ENCODE peak calls at places on chromosomes 6 and 20, in eight cellular contexts. J is NCI-H1105; P is RPMI8226; U is HuH-7; V is SW480; H is activated CD4-positive, alpha-beta T cell treated with anti-CD3 and anti-CD28 coated beads for 48 hours; C is endothelial cell; N is astrocyte of the cerebellum. W is an unnamed sample.

GRCh38 chr20:44218441-44218840 is 7.9 kb upstream of the OSER1 start:
- DNase-seq in J (no peak), P (no peak), U (no peak), V (no peak), H (peak), C (no peak), N (no peak), W (no peak)

GRCh38 chr20:44780226-44780625 is 30.1 kb downstream of the RIMS4 start:
- DNase-seq in J (no peak), P (peak), U (peak), V (peak), H (peak), C (peak), N (peak), W (peak)

GRCh38 chr20:44642203-44643153 is 9.0 kb downstream of the ADA start:
- DNase-seq in J (peak), P (peak), U (peak), V (peak), H (peak), C (peak), N (peak), W (peak)

GRCh38 chr6:169076240-169076639 is 177.4 kb downstream of the THBS2 start:
- DNase-seq in J (no peak), P (no peak), U (no peak), V (no peak), H (no peak), C (no peak), N (no peak), W (no peak)

GRCh38 chr6:157715766-157716171 is 107.3 kb upstream of the SNX9 start:
- DNase-seq in J (no peak), P (no peak), U (peak), V (no peak), H (no peak), C (no peak), N (peak), W (peak)

GRCh38 chr20:51678041-51678697 is 90.0 kb downstream of the ATP9A start:
- DNase-seq in J (no peak), P (no peak), U (no peak), V (peak), H (no peak), C (peak), N (no peak), W (no peak)

GRCh38 chr6:161233986-161234620 is 39.8 kb downstream of the AGPAT4 start:
- DNase-seq in J (no peak), P (no peak), U (no peak), V (no peak), H (no peak), C (no peak), N (peak), W (peak)

GRCh38 chr6:9647599-9647998 is 767.3 kb downstream of the TFAP2A start:
- DNase-seq in J (no peak), P (no peak), U (no peak), V (no peak), H (no peak), C (no peak), N (no peak), W (peak)

GRCh38 chr6:89895273-89895874 is 1.1 kb downstream of the GJA10 start:
- DNase-seq in J (no peak), P (no peak), U (peak), V (peak), H (peak), C (peak), N (peak), W (peak)

GRCh38 chr6:42694586-42694985 is 27.8 kb downstream of the PRPH2 start:
- DNase-seq in J (no peak), P (no peak), U (no peak), V (no peak), H (no peak), C (no peak), N (no peak), W (peak)

GRCh38 chr6:118864330-118865166 is 29.4 kb upstream of the ASF1A start:
- DNase-seq in J (no peak), P (no peak), U (no peak), V (no peak), H (no peak), C (no peak), N (no peak), W (peak)

GRCh38 chr6:52994031-52994788 is 874 bp downstream of the GSTA4 start:
- DNase-seq in J (peak), P (peak), U (no peak), V (peak), H (no peak), C (peak), N (no peak), W (peak)

GRCh38 chr6:136326038-136326561 is 36.5 kb upstream of the BCLAF1 start:
- DNase-seq in J (peak), P (no peak), U (no peak), V (no peak), H (no peak), C (no peak), N (no peak), W (peak)

GRCh38 chr6:131172237-131172636 is 37.0 kb downstream of the AKAP7 start:
- DNase-seq in J (no peak), P (no peak), U (no peak), V (no peak), H (no peak), C (no peak), N (no peak), W (no peak)

GRCh38 chr20:11921326-11921725 is 3.6 kb downstream of the BTBD3 start:
- DNase-seq in J (peak), P (peak), U (no peak), V (no peak), H (no peak), C (no peak), N (no peak), W (no peak)